ENCODE peak calls at places on chromosomes 12 and 14, in five cellular contexts. S is IMR-90, H is left ventricle myocardium inferior, G is A549, E is esophagus muscularis mucosa. N is an unnamed sample.

GRCh38 chr14:99819514-99819913 is 26.3 kb downstream of the EML1 start:
- DNase-seq in S (no peak), E (no peak), G (no peak), H (no peak), N (no peak)

GRCh38 chr12:51889216-51890134 is 1.6 kb downstream of the ANKRD33 start:
- DNase-seq in S (no peak), G (no peak), H (no peak), E (no peak), N (no peak)

GRCh38 chr14:65769151-65769550 is 356.6 kb downstream of the FUT8 start:
- DNase-seq in S (no peak), E (no peak), H (no peak), G (no peak), N (no peak)

GRCh38 chr12:130555628-130556485 is 160.2 kb downstream of the RIMBP2 start:
- DNase-seq in G (no peak), S (no peak), E (no peak), H (no peak), N (no peak)

GRCh38 chr12:132840536-132840935 is 11.9 kb upstream of the GOLGA3 start:
- DNase-seq in S (no peak), E (no peak), G (no peak), H (no peak), N (no peak)

GRCh38 chr14:22289570-22289969 is 299.5 kb downstream of the DAD1 start:
- DNase-seq in H (no peak), E (no peak), G (no peak), S (no peak), N (no peak)

GRCh38 chr14:51248041-51248987 is 8.3 kb downstream of the TMX1 start:
- DNase-seq in G (no peak), H (no peak), E (no peak), S (no peak), N (no peak)

GRCh38 chr12:43896496-43896895 is 60.6 kb downstream of the TMEM117 start:
- DNase-seq in S (no peak), G (no peak), H (no peak), E (no peak), N (no peak)

GRCh38 chr12:96237465-96238077 is 43.4 kb downstream of the ELK3 start:
- DNase-seq in G (no peak), E (peak; percentile 96), S (peak; percentile 97), H (peak; percentile 59), N (peak; percentile 50)

GRCh38 chr12:51183816-51184215 is 10.9 kb upstream of the TFCP2 start:
- DNase-seq in S (peak; percentile 67), E (no peak), G (no peak), H (peak; percentile 61), N (no peak)

DNA sequence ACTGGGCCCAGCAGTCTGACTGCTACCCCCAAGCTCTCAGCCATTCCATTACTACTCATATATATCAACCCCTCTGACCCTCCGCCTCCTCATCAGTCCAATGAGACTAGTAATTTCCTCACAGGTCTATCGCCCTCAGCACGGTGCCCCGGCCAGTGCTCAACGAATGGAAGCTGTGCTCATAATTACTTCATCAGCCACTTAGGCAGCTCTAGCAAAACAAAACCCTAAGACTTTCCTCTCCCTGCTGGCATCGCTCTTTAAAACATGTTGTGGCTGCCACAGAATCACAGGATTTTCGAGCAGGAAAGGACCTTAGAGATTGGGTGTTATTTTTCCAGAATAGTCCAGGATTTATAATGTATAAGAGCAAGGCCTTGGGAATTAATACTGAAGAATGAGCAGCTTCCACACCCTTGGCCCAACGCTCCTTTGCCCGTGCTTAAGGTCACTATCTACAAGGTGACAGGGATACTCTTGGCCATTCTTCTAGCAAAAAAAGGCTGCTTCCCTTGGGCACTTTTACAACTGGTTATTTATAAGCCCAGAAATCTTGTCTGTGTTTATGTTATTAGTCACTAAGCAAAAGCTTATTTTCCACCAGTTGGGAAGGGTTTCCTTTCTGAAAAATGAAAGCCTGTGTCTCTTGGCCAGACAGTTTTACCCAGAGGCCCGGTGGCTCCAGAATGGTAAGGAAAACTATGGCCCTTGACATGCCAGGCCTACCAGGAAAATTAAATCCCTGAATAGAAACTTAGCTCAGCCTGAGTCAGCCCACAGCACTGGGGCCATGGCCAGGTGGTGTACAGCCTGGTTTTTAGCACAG is 48.0 kb downstream of the NUAK1 start:
- DNase-seq in E (no peak), S (peak; percentile 86), H (no peak), G (no peak), N (no peak)
- H3K27ac ChIP-seq in E (peak overlapping the region; percentile 71), S (peak overlapping the region; percentile 56), H (peak overlapping the region; percentile 93), G (peak overlapping the region; percentile 90), N (peak overlapping the region; percentile 42)

GRCh38 chr12:56684745-56685369 is 3.2 kb downstream of the PTGES3 start:
- DNase-seq in G (peak; percentile 25), S (no peak), E (no peak), H (no peak), N (no peak)
- H3K27ac ChIP-seq in G (peak overlapping the region; percentile 27), S (no peak overlapping the region), E (peak overlapping the region; percentile 100), H (peak overlapping the region; percentile 97), N (peak overlapping the region; percentile 17)

GRCh38 chr12:22626429-22626828 is 1.5 kb downstream of the ETNK1 start:
- DNase-seq in H (no peak), E (no peak), S (peak; percentile 46), G (no peak), N (no peak)
- H3K27ac ChIP-seq in H (peak overlapping the region; percentile 95), E (peak overlapping the region; percentile 99), S (no peak overlapping the region), G (peak overlapping the region; percentile 91), N (peak overlapping the region; percentile 91)

GRCh38 chr12:53474819-53475218 is 22.9 kb downstream of the PCBP2 start:
- DNase-seq in G (no peak), H (no peak), S (no peak), E (no peak), N (no peak)

GRCh38 chr12:53478865-53479264 is 20.4 kb downstream of the MAP3K12 start:
- DNase-seq in G (no peak), E (no peak), H (no peak), S (no peak), N (no peak)

GRCh38 chr12:53474077-53474476 is 22.2 kb downstream of the PCBP2 start:
- DNase-seq in H (no peak), G (no peak), S (no peak), E (no peak), N (no peak)

GRCh38 chr12:53479314-53479713 is 19.9 kb downstream of the MAP3K12 start:
- DNase-seq in G (no peak), H (no peak), S (no peak), E (no peak), N (no peak)

DNA sequence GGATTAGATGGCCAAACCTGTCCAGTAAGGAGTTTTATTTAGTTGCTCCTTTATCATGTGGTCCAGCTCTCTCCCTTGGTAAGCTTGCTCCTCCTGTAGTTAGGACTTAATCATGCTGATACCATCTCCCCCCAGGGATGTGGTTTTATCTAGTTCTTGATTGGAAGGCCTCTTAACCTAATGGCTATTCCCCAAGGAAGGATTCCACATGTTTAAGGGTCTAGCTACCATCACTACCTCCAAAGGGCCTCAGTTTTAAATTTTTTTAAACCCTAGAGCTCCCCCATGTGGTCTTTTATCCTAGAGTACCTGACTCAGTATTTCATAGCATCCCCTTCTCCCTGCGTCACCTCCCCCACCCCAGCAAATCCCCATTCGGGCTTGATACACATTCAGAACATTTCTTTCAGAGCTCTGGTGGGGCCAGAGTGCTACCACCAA is 22.5 kb downstream of the MAP3K12 start:
- DNase-seq in G (no peak), S (no peak), H (no peak), E (no peak), N (no peak)
- H3K27ac ChIP-seq in G (no peak overlapping the region), S (no peak overlapping the region), H (peak overlapping the region; percentile 17), E (peak overlapping the region; percentile 22), N (no peak overlapping the region)

DNA sequence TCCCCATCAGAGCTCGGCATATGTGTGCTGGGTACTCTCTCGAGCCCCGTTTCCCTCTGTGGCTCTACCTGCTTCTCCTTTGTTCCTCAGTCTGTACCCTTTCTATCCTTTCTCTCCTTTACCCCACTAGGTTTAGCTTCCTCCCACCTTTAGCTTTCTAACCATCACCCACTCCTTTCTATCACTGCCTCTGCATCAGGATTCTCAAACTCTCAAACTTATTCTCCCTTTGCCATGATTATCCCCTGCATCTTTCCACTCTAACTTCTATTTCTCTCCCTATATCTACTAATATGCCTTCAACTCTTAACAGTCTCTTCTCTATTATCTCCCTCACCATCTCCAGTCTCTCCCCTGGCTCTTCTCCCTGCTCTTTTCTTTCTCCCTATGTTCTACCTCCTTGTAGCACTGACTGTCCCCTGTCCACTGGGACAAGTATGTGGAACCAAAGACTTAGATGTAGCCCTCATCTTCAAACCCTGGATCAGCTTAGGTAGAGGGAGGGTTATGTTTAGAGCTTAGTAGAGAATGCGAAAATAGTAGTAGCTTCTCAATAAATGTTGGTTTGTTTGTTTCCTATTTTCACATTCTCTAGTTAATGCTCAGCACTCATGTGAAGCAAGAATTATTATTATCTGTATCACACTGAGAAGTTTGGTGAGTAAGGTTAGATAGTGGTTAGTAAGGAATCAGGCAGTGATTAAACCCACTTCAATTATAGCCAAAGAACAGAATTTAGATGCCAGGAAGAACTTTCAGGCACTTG is 3.4 kb downstream of the GDF11 start:
- DNase-seq in E (no peak), H (no peak), S (no peak), G (no peak), N (no peak)
- H3K27ac ChIP-seq in E (peak overlapping the region; percentile 75), H (peak overlapping the region; percentile 66), S (no peak overlapping the region), G (no peak overlapping the region), N (no peak overlapping the region)

GRCh38 chr12:112907415-112908157 is 824 bp downstream of the OAS1 start:
- DNase-seq in S (no peak), G (no peak), E (no peak), H (no peak), N (no peak)
- H3K27ac ChIP-seq in S (no peak overlapping the region), G (peak overlapping the region; percentile 73), E (peak overlapping the region; percentile 68), H (peak overlapping the region; percentile 62), N (peak overlapping the region; percentile 53)

GRCh38 chr12:79381246-79382208 is 309.2 kb downstream of the PAWR start:
- DNase-seq in E (no peak), H (no peak), S (no peak), G (no peak), N (no peak)
- H3K27ac ChIP-seq in E (no peak overlapping the region), H (no peak overlapping the region), S (no peak overlapping the region), G (no peak overlapping the region), N (no peak overlapping the region)

GRCh38 chr14:53613404-53614253 is 343.0 kb downstream of the BMP4 start:
- DNase-seq in E (no peak), H (no peak), G (peak; percentile 97), S (peak; percentile 90), N (peak; percentile 69)
- H3K27ac ChIP-seq in E (no peak overlapping the region), H (no peak overlapping the region), G (peak overlapping the region; percentile 69), S (peak overlapping the region; percentile 12), N (peak overlapping the region; percentile 28)

GRCh38 chr12:3962661-3963483 is 89.7 kb upstream of the PARP11 start:
- DNase-seq in S (no peak), G (no peak), E (no peak), H (no peak), N (no peak)

GRCh38 chr12:3961573-3961972 is 88.4 kb upstream of the PARP11 start:
- DNase-seq in G (no peak), E (no peak), H (no peak), S (no peak), N (no peak)

GRCh38 chr12:3965096-3965495 is 91.9 kb upstream of the PARP11 start:
- DNase-seq in H (no peak), S (no peak), G (no peak), E (no peak), N (no peak)

GRCh38 chr12:3967556-3968160 is 94.5 kb upstream of the PARP11 start:
- DNase-seq in G (no peak), S (no peak), H (no peak), E (no peak), N (no peak)

GRCh38 chr12:3964404-3964803 is 91.2 kb upstream of the PARP11 start:
- DNase-seq in E (no peak), S (no peak), H (no peak), G (peak; percentile 23), N (no peak)
- H3K27ac ChIP-seq in E (no peak overlapping the region), S (no peak overlapping the region), H (no peak overlapping the region), G (no peak overlapping the region), N (no peak overlapping the region)

N was measured in epithelial cell of prostate.